ENCODE peak calls at places on chromosomes 6 and 20, in five cellular contexts. L is GM12878, K is A549, Q is K562, W is HepG2. M is an unnamed sample.

GRCh38 chr6:83702077-83702476 is 6.8 kb downstream of the SNAP91 start:
- DNase-seq in W (no peak), K (no peak), L (no peak), Q (no peak), M (no peak)

GRCh38 chr6:155832596-155832995 is 377.0 kb upstream of the NOX3 start:
- DNase-seq in Q (no peak), L (no peak), K (peak), W (peak), M (peak)

GRCh38 chr6:37514377-37514776 is 14.7 kb upstream of the CCDC167 start:
- DNase-seq in L (no peak), W (no peak), K (no peak), Q (no peak), M (no peak)

GRCh38 chr20:41072099-41072798 is 43.6 kb downstream of the TOP1 start:
- DNase-seq in W (no peak), L (no peak), Q (no peak), K (no peak), M (no peak)

GRCh38 chr20:48831702-48832422 is 4.1 kb upstream of the PREX1 start:
- DNase-seq in W (no peak), Q (peak), K (peak), L (no peak), M (no peak)

GRCh38 chr20:40511478-40511877 is 177.6 kb downstream of the MAFB start:
- DNase-seq in W (no peak), Q (no peak), K (no peak), L (no peak), M (no peak)

GRCh38 chr20:9955646-9956045 is 79.1 kb upstream of the ANKEF1 start:
- DNase-seq in L (no peak), K (peak), W (no peak), Q (no peak), M (no peak)

GRCh38 chr6:38233161-38233791 is 406.5 kb downstream of the BTBD9 start:
- DNase-seq in W (no peak), K (no peak), L (no peak), Q (no peak), M (no peak)

GRCh38 chr6:161137320-161137719 is 136.5 kb downstream of the AGPAT4 start:
- DNase-seq in K (no peak), W (no peak), Q (no peak), L (no peak), M (no peak)

GRCh38 chr20:61611401-61611800 is 359.3 kb downstream of the CDH4 start:
- DNase-seq in K (no peak), W (no peak), L (no peak), Q (no peak), M (no peak)

GRCh38 chr20:8373579-8373978 is 241.5 kb downstream of the PLCB1 start:
- DNase-seq in L (no peak), Q (no peak), W (no peak), K (no peak), M (no peak)
- TF ChIP-seq KDM1A in L (no peak), Q (no peak), W (no peak), K (no peak), M (no peak)

GRCh38 chr20:4065405-4065841 is 50.1 kb upstream of the RNF24 start:
- DNase-seq in Q (no peak), W (no peak), K (no peak), L (no peak), M (no peak)

GRCh38 chr20:4066551-4066950 is 51.2 kb upstream of the RNF24 start:
- DNase-seq in Q (no peak), L (no peak), W (no peak), K (no peak), M (no peak)

GRCh38 chr20:4062721-4063606 is 47.6 kb upstream of the RNF24 start:
- DNase-seq in W (peak), K (no peak), Q (peak), L (no peak), M (no peak)

GRCh38 chr20:4063631-4064030 is 48.3 kb upstream of the RNF24 start:
- DNase-seq in Q (no peak), K (no peak), L (no peak), W (no peak), M (no peak)

DNA sequence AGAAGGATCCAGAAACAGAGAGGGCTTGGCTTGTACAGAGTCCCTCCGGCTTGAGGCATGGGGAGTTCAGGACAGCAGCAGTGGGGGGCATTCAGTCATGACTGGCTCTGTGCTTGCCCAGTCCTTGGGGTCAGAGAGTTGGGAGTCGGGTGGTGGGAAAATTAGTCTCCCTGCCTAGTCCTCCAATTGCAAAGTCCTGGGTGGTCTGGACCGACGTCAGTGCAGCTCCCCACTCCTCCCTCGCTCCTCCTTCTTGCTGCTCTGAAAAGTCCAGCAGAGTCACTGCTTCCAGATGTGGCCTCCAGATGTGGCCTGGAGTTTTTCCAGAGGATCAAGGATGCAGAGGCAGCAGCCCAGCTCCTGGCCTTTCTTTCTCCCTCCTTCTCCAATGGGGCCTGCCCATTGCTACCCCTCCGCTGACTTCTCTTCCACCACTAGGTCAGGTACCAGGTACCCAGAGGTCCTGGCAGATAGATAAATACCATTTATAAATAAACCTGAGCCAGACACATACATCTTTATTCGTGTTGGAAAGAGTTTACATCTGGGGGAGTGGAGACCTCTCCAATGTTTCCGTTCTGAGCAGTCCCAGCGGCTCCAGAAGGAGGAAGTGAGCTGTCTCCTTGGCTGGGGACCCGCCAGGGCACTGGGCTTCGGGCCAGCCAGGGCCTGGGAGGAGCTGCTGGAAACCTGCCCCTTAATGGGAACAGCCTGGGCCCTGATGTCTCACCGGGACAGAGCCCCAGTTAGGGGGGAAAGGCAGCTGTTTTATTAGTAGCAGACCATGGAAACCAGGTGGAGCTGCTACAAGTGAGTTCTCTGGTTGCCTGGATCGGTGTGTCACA is 49.0 kb upstream of the RNF24 start:
- DNase-seq in K (peak), L (no peak), W (no peak), Q (peak), M (peak)
- TF ChIP-seq KDM1A in K (no peak), L (no peak), W (no peak), Q (no peak), M (no peak)

GRCh38 chr20:64069614-64070243 is 6.7 kb downstream of the TCEA2 start:
- DNase-seq in Q (peak), K (no peak), W (peak), L (no peak), M (no peak)
- TF ChIP-seq KDM1A in Q (no peak), K (no peak), W (no peak), L (no peak), M (no peak)

DNA sequence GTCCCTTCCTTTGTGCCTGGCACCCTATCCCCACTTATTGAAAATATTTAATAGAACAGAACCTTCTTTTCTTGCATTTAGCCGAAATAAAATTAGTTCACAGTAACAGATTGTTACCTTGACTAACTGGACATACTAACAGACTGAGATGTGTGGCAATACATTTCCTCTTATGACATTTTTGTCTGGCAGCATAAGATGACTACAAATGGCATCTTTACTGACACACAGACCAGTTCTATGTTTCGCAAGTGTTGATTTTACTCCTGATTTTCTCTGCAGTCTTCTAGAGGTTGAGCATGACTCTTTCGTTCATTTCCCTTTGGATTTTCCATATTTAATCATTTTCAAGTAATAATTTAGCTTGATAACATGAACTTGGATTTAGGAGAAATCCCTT is 474.6 kb downstream of the CBLN4 start:
- DNase-seq in L (no peak), K (no peak), W (no peak), Q (no peak), M (no peak)
- TF ChIP-seq KDM1A in L (no peak), K (no peak), W (no peak), Q (no peak), M (no peak)